ENCODE peak calls at places on chromosomes 16 and 17, in six cellular contexts. J, T, C, V, Q and D are unnamed samples.

GRCh38 chr16:66899310-66899944 is 19.1 kb downstream of the PDP2 start:
- DNase-seq in C (no peak), J (no peak), V (no peak), Q (no peak), T (no peak), D (no peak)

GRCh38 chr16:64545769-64546168 is 576.1 kb downstream of the CDH11 start:
- DNase-seq in Q (no peak), V (no peak), C (no peak), J (no peak), T (no peak), D (no peak)

GRCh38 chr17:68539536-68540469 is 27.6 kb downstream of the PRKAR1A start:
- DNase-seq in J (no peak), V (no peak), C (no peak), Q (no peak), T (no peak), D (peak; percentile 54)

GRCh38 chr16:78743556-78743955 is 644.1 kb downstream of the WWOX start:
- DNase-seq in J (no peak), T (no peak), V (no peak), C (no peak), Q (no peak), D (no peak)

GRCh38 chr17:59845595-59846390 is 47.0 kb downstream of the TUBD1 start:
- DNase-seq in V (no peak), Q (no peak), T (peak; percentile 97), C (peak; percentile 89), J (no peak), D (peak; percentile 41)

GRCh38 chr16:22692916-22693646 is 120.9 kb upstream of the HS3ST2 start:
- DNase-seq in T (no peak), C (no peak), Q (no peak), V (no peak), J (no peak), D (no peak)

GRCh38 chr16:56986361-56986760 is 3.0 kb upstream of the NLRC5 start:
- DNase-seq in V (no peak), J (no peak), Q (no peak), C (no peak), T (no peak), D (no peak)

GRCh38 chr16:80074329-80074728 is 466.5 kb upstream of the DYNLRB2 start:
- DNase-seq in T (no peak), C (no peak), V (no peak), J (no peak), Q (no peak), D (no peak)

GRCh38 chr17:13631541-13631940 is 29.8 kb upstream of the HS3ST3A1 start:
- DNase-seq in T (no peak), V (no peak), J (no peak), C (no peak), Q (no peak), D (no peak)

GRCh38 chr16:86608301-86608747 is 30.0 kb downstream of the FOXL1 start:
- DNase-seq in V (no peak), C (no peak), J (no peak), Q (no peak), T (no peak), D (no peak)

GRCh38 chr17:30380106-30380420 is 1.3 kb downstream of the CPD start:
- DNase-seq in C (no peak), V (no peak), Q (no peak), J (no peak), T (peak; percentile 23), D (peak; percentile 36)

GRCh38 chr17:58052951-58053715 is 30.1 kb upstream of the DYNLL2 start:
- DNase-seq in J (no peak), V (no peak), Q (no peak), C (no peak), T (no peak), D (no peak)

GRCh38 chr16:85704011-85704410 is 15.3 kb upstream of the GINS2 start:
- DNase-seq in V (no peak), T (no peak), C (no peak), J (no peak), Q (no peak), D (no peak)

GRCh38 chr16:67163903-67164558 is 514 bp upstream of the HSF4 start:
- DNase-seq in J (no peak), T (no peak), C (no peak), V (no peak), Q (no peak), D (no peak)

GRCh38 chr17:8490256-8491023 is 54.8 kb downstream of the NDEL1 start:
- DNase-seq in J (no peak), Q (no peak), V (no peak), T (no peak), C (no peak), D (no peak)

GRCh38 chr16:19288872-19289799 is 3.6 kb downstream of the CLEC19A start:
- DNase-seq in T (no peak), J (no peak), Q (no peak), V (no peak), C (no peak), D (no peak)

GRCh38 chr16:50688083-50688482 is 5.3 kb upstream of the NOD2 start:
- DNase-seq in C (no peak), J (no peak), V (no peak), Q (no peak), T (no peak), D (no peak)

GRCh38 chr17:48593840-48594411 is 347 bp upstream of the HOXB5 start:
- DNase-seq in T (peak; percentile 82), V (peak; percentile 60), J (peak; percentile 64), Q (no peak), C (peak; percentile 79), D (no peak)